ENCODE peak calls at places on chromosome 19, in eight cellular contexts. One of them, this sample, is unnamed.

GRCh38 chr19:54724644-54725043 is 402 bp downstream of the KIR3DL3 start:
- DNase-seq in thoracic aorta: no peak
- DNase-seq in transverse colon: no peak
- DNase-seq in IMR-90: no peak
- DNase-seq in psoas muscle: no peak
- DNase-seq in BE2C: no peak
- DNase-seq in astrocyte of the cerebellum: no peak
- DNase-seq in mucosa of descending colon: no peak
- DNase-seq in this sample: no peak

GRCh38 chr19:39890755-39891551 is 43.5 kb downstream of the FCGBP start:
- DNase-seq in thoracic aorta: no peak
- DNase-seq in transverse colon: no peak
- DNase-seq in IMR-90: no peak
- DNase-seq in psoas muscle: no peak
- DNase-seq in BE2C: no peak
- DNase-seq in astrocyte of the cerebellum: no peak
- DNase-seq in mucosa of descending colon: no peak
- DNase-seq in this sample: no peak

GRCh38 chr19:28074773-28075172 is 1138.2 kb downstream of the UQCRFS1 start:
- DNase-seq in thoracic aorta: no peak
- DNase-seq in transverse colon: no peak
- DNase-seq in IMR-90: no peak
- DNase-seq in psoas muscle: no peak
- DNase-seq in BE2C: no peak
- DNase-seq in astrocyte of the cerebellum: peak
- DNase-seq in mucosa of descending colon: no peak
- DNase-seq in this sample: no peak

GRCh38 chr19:28137772-28138171 is 1075.2 kb downstream of the UQCRFS1 start:
- DNase-seq in thoracic aorta: no peak
- DNase-seq in transverse colon: no peak
- DNase-seq in IMR-90: no peak
- DNase-seq in psoas muscle: no peak
- DNase-seq in BE2C: no peak
- DNase-seq in astrocyte of the cerebellum: no peak
- DNase-seq in mucosa of descending colon: no peak
- DNase-seq in this sample: no peak

GRCh38 chr19:39199025-39199424 is 2.3 kb downstream of the NCCRP1 start:
- DNase-seq in thoracic aorta: no peak
- DNase-seq in transverse colon: no peak
- DNase-seq in IMR-90: peak
- DNase-seq in psoas muscle: no peak
- DNase-seq in BE2C: peak
- DNase-seq in astrocyte of the cerebellum: no peak
- DNase-seq in mucosa of descending colon: no peak
- DNase-seq in this sample: no peak

GRCh38 chr19:51531349-51532315 is at the start of gene SIGLEC6:
- DNase-seq in thoracic aorta: no peak
- DNase-seq in transverse colon: peak
- DNase-seq in IMR-90: no peak
- DNase-seq in psoas muscle: peak
- DNase-seq in BE2C: no peak
- DNase-seq in astrocyte of the cerebellum: no peak
- DNase-seq in mucosa of descending colon: peak
- DNase-seq in this sample: no peak

GRCh38 chr19:29503785-29504184 is 22.0 kb upstream of the VSTM2B start:
- DNase-seq in thoracic aorta: no peak
- DNase-seq in transverse colon: no peak
- DNase-seq in IMR-90: no peak
- DNase-seq in psoas muscle: no peak
- DNase-seq in BE2C: no peak
- DNase-seq in astrocyte of the cerebellum: no peak
- DNase-seq in mucosa of descending colon: no peak
- DNase-seq in this sample: no peak

GRCh38 chr19:38556521-38557174 is 61.1 kb downstream of the MAP4K1 start:
- DNase-seq in thoracic aorta: no peak
- DNase-seq in transverse colon: no peak
- DNase-seq in IMR-90: no peak
- DNase-seq in psoas muscle: no peak
- DNase-seq in BE2C: no peak
- DNase-seq in astrocyte of the cerebellum: no peak
- DNase-seq in mucosa of descending colon: no peak
- DNase-seq in this sample: no peak

GRCh38 chr19:6378036-6378435 is 2.3 kb upstream of the PSPN start:
- DNase-seq in thoracic aorta: no peak
- DNase-seq in transverse colon: no peak
- DNase-seq in IMR-90: peak
- DNase-seq in psoas muscle: no peak
- DNase-seq in BE2C: no peak
- DNase-seq in astrocyte of the cerebellum: peak
- DNase-seq in mucosa of descending colon: no peak
- DNase-seq in this sample: peak

GRCh38 chr19:30060872-30061556 is 119.0 kb downstream of the URI1 start:
- DNase-seq in thoracic aorta: no peak
- DNase-seq in transverse colon: no peak
- DNase-seq in IMR-90: no peak
- DNase-seq in psoas muscle: no peak
- DNase-seq in BE2C: no peak
- DNase-seq in astrocyte of the cerebellum: no peak
- DNase-seq in mucosa of descending colon: peak
- DNase-seq in this sample: no peak

GRCh38 chr19:6753178-6754031 is 13.8 kb downstream of the SH2D3A start:
- DNase-seq in thoracic aorta: no peak
- DNase-seq in transverse colon: peak
- DNase-seq in IMR-90: peak
- DNase-seq in psoas muscle: peak
- DNase-seq in BE2C: peak
- DNase-seq in astrocyte of the cerebellum: no peak
- DNase-seq in mucosa of descending colon: peak
- DNase-seq in this sample: no peak

GRCh38 chr19:43966079-43966694 is 15.2 kb downstream of the ZNF221 start:
- DNase-seq in thoracic aorta: no peak
- DNase-seq in transverse colon: no peak
- DNase-seq in IMR-90: no peak
- DNase-seq in psoas muscle: no peak
- DNase-seq in BE2C: no peak
- DNase-seq in astrocyte of the cerebellum: no peak
- DNase-seq in mucosa of descending colon: no peak
- DNase-seq in this sample: no peak

GRCh38 chr19:40718774-40719391 is 2.0 kb downstream of the ITPKC start:
- DNase-seq in thoracic aorta: no peak
- DNase-seq in transverse colon: peak
- DNase-seq in IMR-90: peak
- DNase-seq in psoas muscle: peak
- DNase-seq in BE2C: no peak
- DNase-seq in astrocyte of the cerebellum: no peak
- DNase-seq in mucosa of descending colon: peak
- DNase-seq in this sample: no peak

GRCh38 chr19:56966697-56967299 is 126.3 kb upstream of the PEG3 start:
- DNase-seq in thoracic aorta: no peak
- DNase-seq in transverse colon: no peak
- DNase-seq in IMR-90: no peak
- DNase-seq in psoas muscle: no peak
- DNase-seq in BE2C: no peak
- DNase-seq in astrocyte of the cerebellum: no peak
- DNase-seq in mucosa of descending colon: no peak
- DNase-seq in this sample: no peak

GRCh38 chr19:850221-850978 is 1.7 kb upstream of the ELANE start:
- DNase-seq in thoracic aorta: peak
- DNase-seq in transverse colon: peak
- DNase-seq in IMR-90: peak
- DNase-seq in psoas muscle: peak
- DNase-seq in BE2C: peak
- DNase-seq in astrocyte of the cerebellum: peak
- DNase-seq in mucosa of descending colon: peak
- DNase-seq in this sample: peak

DNA sequence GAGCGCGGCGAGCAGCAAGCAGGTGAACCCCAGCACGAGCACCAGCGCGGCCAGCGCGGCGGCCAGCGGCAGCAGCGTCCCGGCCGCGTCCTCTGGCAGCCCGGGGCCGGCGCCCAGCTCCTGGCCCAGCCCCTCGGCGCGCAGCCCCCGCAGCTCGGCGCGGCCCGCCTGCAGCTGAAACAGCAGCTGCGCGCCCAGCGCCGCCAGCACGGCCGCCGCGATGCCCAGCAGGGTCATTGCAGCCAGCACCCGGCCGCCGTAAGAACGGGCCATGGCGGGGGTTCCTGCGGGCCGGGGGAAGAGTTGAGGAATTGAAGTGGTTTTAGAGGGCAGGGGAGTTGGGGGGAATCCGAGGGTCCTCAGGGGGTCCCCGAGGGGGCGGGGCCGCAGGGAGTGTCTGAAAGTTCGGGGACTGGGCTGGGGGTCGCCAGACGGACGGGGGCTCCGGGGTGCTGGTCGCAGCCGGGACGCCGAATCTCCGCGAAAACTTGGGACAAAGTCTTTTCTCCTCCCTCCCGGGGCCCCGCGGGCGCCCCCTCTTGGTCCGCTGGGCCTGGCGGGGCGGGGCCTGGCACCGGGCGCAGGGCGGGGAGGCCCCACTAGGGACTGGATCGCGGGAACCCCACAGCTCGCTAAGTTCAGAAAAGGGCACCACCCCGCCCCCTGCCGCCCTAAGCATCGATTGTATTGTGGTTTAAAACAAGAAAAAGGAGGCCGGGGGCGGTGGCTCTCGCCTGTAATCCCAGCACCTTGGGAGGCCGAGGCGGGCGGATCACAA is at the start of gene TMEM221:
- DNase-seq in thoracic aorta: no peak
- DNase-seq in transverse colon: peak
- DNase-seq in IMR-90: no peak
- DNase-seq in psoas muscle: peak
- DNase-seq in BE2C: peak
- DNase-seq in astrocyte of the cerebellum: no peak
- DNase-seq in mucosa of descending colon: peak
- DNase-seq in this sample: no peak
- TF ChIP-seq CTCF in thoracic aorta: peak
- TF ChIP-seq CTCF in transverse colon: peak
- TF ChIP-seq CTCF in IMR-90: peak
- TF ChIP-seq CTCF in psoas muscle: peak
- TF ChIP-seq CTCF in BE2C: peak
- TF ChIP-seq CTCF in astrocyte of the cerebellum: peak
- TF ChIP-seq CTCF in mucosa of descending colon: peak
- TF ChIP-seq CTCF in this sample: peak

DNA sequence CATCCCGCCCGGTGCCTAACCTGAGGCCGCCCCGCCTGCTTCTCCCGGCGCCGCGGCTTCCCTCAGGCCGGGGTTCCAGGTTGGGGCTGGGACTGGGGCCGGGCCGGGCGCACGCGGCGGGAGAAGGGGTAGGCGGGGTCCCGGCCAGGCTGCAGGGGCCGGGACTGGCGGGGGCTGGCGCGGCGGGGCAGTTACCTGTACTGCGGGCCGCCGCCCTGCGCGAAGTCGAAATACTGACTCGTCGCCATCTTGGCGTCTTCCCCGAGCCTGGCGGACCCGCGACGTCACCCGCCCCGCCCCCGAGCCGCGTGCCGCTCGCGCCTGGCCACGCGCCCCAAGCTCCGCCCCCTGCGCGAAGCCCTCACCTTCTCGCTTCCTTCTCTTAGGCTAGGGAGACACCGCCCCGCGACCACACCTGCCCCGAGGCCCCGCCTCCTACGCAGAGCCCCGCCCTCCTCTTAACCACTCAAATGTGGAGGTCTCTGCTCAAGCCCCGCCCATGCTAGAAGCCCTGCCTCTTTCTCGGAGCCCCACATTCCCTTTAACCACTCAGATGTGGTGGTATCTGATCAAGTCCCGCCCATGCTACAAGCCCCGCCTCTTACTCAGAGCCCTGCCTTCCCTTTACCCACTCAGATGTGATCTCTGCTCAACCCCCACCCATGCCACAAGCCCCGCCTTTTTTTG is at the start of gene ZFR2:
- DNase-seq in thoracic aorta: no peak
- DNase-seq in transverse colon: no peak
- DNase-seq in IMR-90: no peak
- DNase-seq in psoas muscle: no peak
- DNase-seq in BE2C: peak
- DNase-seq in astrocyte of the cerebellum: no peak
- DNase-seq in mucosa of descending colon: no peak
- DNase-seq in this sample: no peak
- H3K4me3 ChIP-seq in thoracic aorta: peak
- H3K4me3 ChIP-seq in transverse colon: no peak
- H3K4me3 ChIP-seq in IMR-90: no peak
- H3K4me3 ChIP-seq in psoas muscle: no peak
- H3K4me3 ChIP-seq in BE2C: no peak
- H3K4me3 ChIP-seq in astrocyte of the cerebellum: no peak
- H3K4me3 ChIP-seq in mucosa of descending colon: no peak
- H3K4me3 ChIP-seq in this sample: no peak

GRCh38 chr19:45253396-45254027 is 2.4 kb downstream of the MARK4 start:
- DNase-seq in thoracic aorta: no peak
- DNase-seq in transverse colon: no peak
- DNase-seq in IMR-90: peak
- DNase-seq in psoas muscle: no peak
- DNase-seq in BE2C: no peak
- DNase-seq in astrocyte of the cerebellum: no peak
- DNase-seq in mucosa of descending colon: no peak
- DNase-seq in this sample: no peak

GRCh38 chr19:45249261-45250033 is 1.6 kb upstream of the MARK4 start:
- DNase-seq in thoracic aorta: no peak
- DNase-seq in transverse colon: no peak
- DNase-seq in IMR-90: no peak
- DNase-seq in psoas muscle: no peak
- DNase-seq in BE2C: no peak
- DNase-seq in astrocyte of the cerebellum: no peak
- DNase-seq in mucosa of descending colon: no peak
- DNase-seq in this sample: no peak

GRCh38 chr19:45250832-45251451 is at the start of gene MARK4:
- DNase-seq in thoracic aorta: no peak
- DNase-seq in transverse colon: peak
- DNase-seq in IMR-90: peak
- DNase-seq in psoas muscle: peak
- DNase-seq in BE2C: peak
- DNase-seq in astrocyte of the cerebellum: no peak
- DNase-seq in mucosa of descending colon: no peak
- DNase-seq in this sample: no peak

GRCh38 chr19:45250216-45250831 is 747 bp upstream of the MARK4 start:
- DNase-seq in thoracic aorta: no peak
- DNase-seq in transverse colon: peak
- DNase-seq in IMR-90: no peak
- DNase-seq in psoas muscle: no peak
- DNase-seq in BE2C: no peak
- DNase-seq in astrocyte of the cerebellum: no peak
- DNase-seq in mucosa of descending colon: no peak
- DNase-seq in this sample: no peak

GRCh38 chr19:45251452-45252354 is 632 bp downstream of the MARK4 start:
- DNase-seq in thoracic aorta: no peak
- DNase-seq in transverse colon: peak
- DNase-seq in IMR-90: no peak
- DNase-seq in psoas muscle: no peak
- DNase-seq in BE2C: no peak
- DNase-seq in astrocyte of the cerebellum: no peak
- DNase-seq in mucosa of descending colon: no peak
- DNase-seq in this sample: no peak
- TF ChIP-seq CTCF in thoracic aorta: no peak
- TF ChIP-seq CTCF in transverse colon: no peak
- TF ChIP-seq CTCF in IMR-90: no peak
- TF ChIP-seq CTCF in psoas muscle: no peak
- TF ChIP-seq CTCF in BE2C: no peak
- TF ChIP-seq CTCF in astrocyte of the cerebellum: no peak
- TF ChIP-seq CTCF in mucosa of descending colon: no peak
- TF ChIP-seq CTCF in this sample: no peak

GRCh38 chr19:41994521-41994971 is 516 bp upstream of the ATP1A3 start:
- DNase-seq in thoracic aorta: no peak
- DNase-seq in transverse colon: no peak
- DNase-seq in IMR-90: no peak
- DNase-seq in psoas muscle: no peak
- DNase-seq in BE2C: peak
- DNase-seq in astrocyte of the cerebellum: no peak
- DNase-seq in mucosa of descending colon: no peak
- DNase-seq in this sample: no peak
- H3K4me3 ChIP-seq in thoracic aorta: peak
- H3K4me3 ChIP-seq in transverse colon: no peak
- H3K4me3 ChIP-seq in IMR-90: no peak
- H3K4me3 ChIP-seq in psoas muscle: peak
- H3K4me3 ChIP-seq in BE2C: peak
- H3K4me3 ChIP-seq in astrocyte of the cerebellum: no peak
- H3K4me3 ChIP-seq in mucosa of descending colon: no peak
- H3K4me3 ChIP-seq in this sample: no peak